ENCODE peak calls at places on chromosomes 5 and 9, in eight cellular contexts. S is breast epithelium, V is MM.1S, E is astrocyte, P is A673, W is adipocyte, O is right lobe of liver, T is heart right ventricle. H is an unnamed sample.

GRCh38 chr5:115634343-115635132 is 8.7 kb upstream of the TMED7 start:
- DNase-seq in O (peak; percentile 86), P (peak; percentile 90), S (peak; percentile 85), T (peak; percentile 86), W (peak; percentile 95), V (peak; percentile 85), E (peak; percentile 58), H (peak; percentile 78)

GRCh38 chr5:107289030-107289714 is 381.6 kb downstream of the EFNA5 start:
- DNase-seq in P (no peak), V (no peak), O (no peak), T (no peak), S (peak; percentile 38), E (no peak), W (no peak), H (no peak)

GRCh38 chr9:89470239-89470638 is 27.7 kb downstream of the SEMA4D start:
- DNase-seq in T (no peak), V (no peak), S (no peak), O (no peak), P (no peak), E (no peak), W (no peak), H (no peak)

GRCh38 chr5:178496219-178496618 is 94.0 kb downstream of the COL23A1 start:
- DNase-seq in P (no peak), W (no peak), V (no peak), S (no peak), O (no peak), T (no peak), E (no peak), H (no peak)

GRCh38 chr9:127535834-127536233 is 76.2 kb upstream of the STXBP1 start:
- DNase-seq in S (peak; percentile 53), P (no peak), V (no peak), O (no peak), W (peak; percentile 73), T (no peak), E (no peak), H (no peak)

GRCh38 chr5:135155616-135156214 is 121.7 kb upstream of the PITX1 start:
- DNase-seq in W (no peak), S (no peak), V (no peak), P (no peak), O (no peak), E (no peak), T (no peak), H (no peak)

GRCh38 chr5:78530342-78531096 is 118.1 kb downstream of the LHFPL2 start:
- DNase-seq in P (peak; percentile 5), V (no peak), T (no peak), O (no peak), S (no peak), E (peak; percentile 100), W (peak; percentile 50), H (no peak)

GRCh38 chr5:121780406-121780805 is 71.3 kb upstream of the FTMT start:
- DNase-seq in V (no peak), E (no peak), P (no peak), S (no peak), W (no peak), T (no peak), O (no peak), H (no peak)

GRCh38 chr9:110828148-110828730 is 159.6 kb downstream of the MUSK start:
- DNase-seq in O (no peak), E (peak; percentile 69), S (no peak), T (no peak), V (no peak), P (peak; percentile 16), W (peak; percentile 84), H (no peak)

GRCh38 chr5:6731465-6732237 is 18.4 kb downstream of the TENT4A start:
- DNase-seq in E (no peak), W (no peak), O (no peak), P (no peak), T (no peak), V (no peak), S (no peak), H (no peak)
- H3K27me3 ChIP-seq in E (no peaks in the 10 kb centered on the region), W (no peaks in the 10 kb centered on the region), O (no peaks in the 10 kb centered on the region), P (no peaks in the 10 kb centered on the region), T (no peaks in the 10 kb centered on the region), V (no peaks in the 10 kb centered on the region), S (no peaks in the 10 kb centered on the region), H (no peaks in the 10 kb centered on the region)

GRCh38 chr5:148938535-148938907 is 112.1 kb downstream of the ADRB2 start:
- DNase-seq in W (no peak), T (no peak), V (no peak), P (no peak), E (no peak), O (no peak), S (peak; percentile 71), H (no peak)

GRCh38 chr5:148939676-148940075 is 113.3 kb downstream of the ADRB2 start:
- DNase-seq in O (no peak), S (no peak), V (no peak), E (peak; percentile 71), P (no peak), T (no peak), W (no peak), H (no peak)

GRCh38 chr5:148934895-148935400 is 108.5 kb downstream of the ADRB2 start:
- DNase-seq in V (no peak), W (no peak), S (no peak), O (no peak), E (no peak), T (no peak), P (no peak), H (no peak)

GRCh38 chr5:148937830-148938534 is 111.6 kb downstream of the ADRB2 start:
- DNase-seq in E (no peak), W (no peak), S (no peak), O (no peak), V (no peak), P (no peak), T (no peak), H (no peak)

GRCh38 chr5:148937239-148937638 is 110.8 kb downstream of the ADRB2 start:
- DNase-seq in E (no peak), P (no peak), T (no peak), W (no peak), V (no peak), S (no peak), O (no peak), H (no peak)
- H3K27me3 ChIP-seq in E (no peaks in the 10 kb centered on the region), P (peaks cover 1% of the 10 kb centered on the region), T (no peaks in the 10 kb centered on the region), W (no peaks in the 10 kb centered on the region), V (no peaks in the 10 kb centered on the region), S (no peaks in the 10 kb centered on the region), O (no peaks in the 10 kb centered on the region), H (no peaks in the 10 kb centered on the region)

GRCh38 chr5:169185626-169186025 is 115.3 kb downstream of the SLIT3 start:
- DNase-seq in E (no peak), W (peak; percentile 36), S (no peak), P (no peak), V (no peak), T (no peak), O (no peak), H (no peak)
- H3K27me3 ChIP-seq in E (no peaks in the 10 kb centered on the region), W (no peaks in the 10 kb centered on the region), S (no peaks in the 10 kb centered on the region), P (peaks cover 3% of the 10 kb centered on the region), V (no peaks in the 10 kb centered on the region), T (no peaks in the 10 kb centered on the region), O (no peaks in the 10 kb centered on the region), H (no peaks in the 10 kb centered on the region)

GRCh38 chr5:68214472-68215207 is 916 bp upstream of the PIK3R1 start:
- DNase-seq in W (peak; percentile 55), T (no peak), S (peak; percentile 25), P (peak; percentile 38), O (no peak), E (no peak), V (peak; percentile 9), H (no peak)
- H3K27me3 ChIP-seq in W (no peaks in the 10 kb centered on the region), T (no peaks in the 10 kb centered on the region), S (no peaks in the 10 kb centered on the region), P (no peaks in the 10 kb centered on the region), O (no peaks in the 10 kb centered on the region), E (no peaks in the 10 kb centered on the region), V (no peaks in the 10 kb centered on the region), H (no peaks in the 10 kb centered on the region)

DNA sequence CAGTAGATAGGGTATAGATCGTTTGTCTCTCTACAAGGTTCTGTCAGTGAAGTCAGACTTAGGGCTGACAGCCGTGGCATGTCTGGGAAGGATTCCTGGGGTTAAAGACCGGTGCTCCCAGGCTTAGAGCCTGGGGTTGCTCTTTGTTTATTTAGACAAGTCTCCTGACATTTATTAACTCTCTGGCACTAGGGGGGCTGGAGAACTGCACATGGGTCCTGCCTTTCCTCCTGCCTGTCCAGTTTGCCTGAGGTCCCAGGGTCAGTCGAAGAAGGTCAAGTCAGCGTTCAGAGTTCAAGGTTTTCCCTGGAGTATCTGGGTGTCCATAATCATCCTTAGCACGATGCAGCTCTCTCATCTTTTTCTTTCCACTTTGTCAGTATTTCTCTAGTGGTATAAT is 5.6 kb downstream of the EGFLAM start:
- DNase-seq in O (no peak), S (no peak), T (peak; percentile 20), W (no peak), V (no peak), P (no peak), E (no peak), H (no peak)
- H3K27me3 ChIP-seq in O (no peaks in the 10 kb centered on the region), S (peaks cover 7% of the 10 kb centered on the region), T (peaks cover 73% of the 10 kb centered on the region), W (peaks cover 81% of the 10 kb centered on the region), V (no peaks in the 10 kb centered on the region), P (peaks cover 29% of the 10 kb centered on the region), E (peaks cover 62% of the 10 kb centered on the region), H (peaks cover 13% of the 10 kb centered on the region)

GRCh38 chr5:68862560-68862959 is 231.3 kb upstream of the SLC30A5 start:
- DNase-seq in W (no peak), S (no peak), O (no peak), T (no peak), P (no peak), V (no peak), E (no peak), H (no peak)

DNA sequence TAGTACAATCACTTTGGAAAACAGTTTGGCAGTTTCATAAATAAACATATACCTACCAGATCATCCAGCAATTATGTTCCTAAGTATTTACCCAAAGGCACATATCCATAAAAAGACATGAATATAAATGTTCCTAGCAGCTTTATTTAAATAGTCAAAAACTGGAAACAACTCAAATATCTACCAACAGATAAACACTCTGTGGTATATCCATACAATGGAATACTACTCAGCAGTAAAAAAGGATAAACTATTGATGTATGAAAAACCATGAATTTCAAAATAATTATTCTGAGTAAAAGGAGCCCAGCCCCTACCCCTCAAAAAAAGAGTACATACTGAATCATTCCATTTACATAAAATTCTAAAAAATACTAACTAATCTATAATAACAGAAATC is 232.7 kb upstream of the SLC30A5 start:
- DNase-seq in V (no peak), W (no peak), E (no peak), S (no peak), T (no peak), P (no peak), O (no peak), H (no peak)
- H3K27me3 ChIP-seq in V (no peaks in the 10 kb centered on the region), W (peaks cover 11% of the 10 kb centered on the region), E (peaks cover 1% of the 10 kb centered on the region), S (no peaks in the 10 kb centered on the region), T (no peaks in the 10 kb centered on the region), P (no peaks in the 10 kb centered on the region), O (no peaks in the 10 kb centered on the region), H (no peaks in the 10 kb centered on the region)

DNA sequence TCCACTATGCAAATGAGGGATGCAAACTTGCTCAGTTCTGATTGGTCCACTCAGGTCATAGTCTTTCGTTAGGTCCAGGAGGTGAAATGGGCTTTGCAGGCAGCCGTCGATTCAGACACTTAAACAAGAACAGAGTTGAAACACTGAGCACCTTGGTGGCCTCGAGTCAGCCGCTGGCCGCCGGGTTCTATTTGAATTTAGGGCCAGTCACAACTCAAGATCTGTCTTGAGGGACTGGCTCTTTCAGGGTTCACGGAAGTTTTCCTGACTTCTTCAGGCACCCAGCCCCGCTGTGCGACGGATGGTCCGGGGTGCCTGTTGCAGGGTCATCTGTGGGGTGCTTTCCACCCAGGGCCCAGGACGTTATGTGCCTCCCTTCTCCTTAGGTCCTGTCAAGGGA is 412.8 kb upstream of the IRX4 start:
- DNase-seq in E (no peak), S (no peak), P (no peak), V (no peak), T (no peak), O (no peak), W (no peak), H (no peak)
- H3K27me3 ChIP-seq in E (no peaks in the 10 kb centered on the region), S (no peaks in the 10 kb centered on the region), P (no peaks in the 10 kb centered on the region), V (no peaks in the 10 kb centered on the region), T (no peaks in the 10 kb centered on the region), O (no peaks in the 10 kb centered on the region), W (no peaks in the 10 kb centered on the region), H (no peaks in the 10 kb centered on the region)

H was measured in neuronal stem cell.